ENCODE peak calls at places on chromosomes 6 and 20, in four cellular contexts. One of them, this sample, is unnamed.

GRCh38 chr20:46090095-46090388 is 280 bp upstream of the NCOA5 start:
- DNase-seq in IMR-90: no peak
- DNase-seq in neuronal stem cell: no peak
- DNase-seq in H9: no peak
- DNase-seq in this sample: no peak

GRCh38 chr20:35003211-35004031 is 47.8 kb downstream of the MYH7B start:
- DNase-seq in neuronal stem cell: no peak
- DNase-seq in IMR-90: no peak
- DNase-seq in H9: no peak
- DNase-seq in this sample: no peak

GRCh38 chr20:32470025-32470861 is 112.1 kb downstream of the ASXL1 start:
- DNase-seq in neuronal stem cell: no peak
- DNase-seq in IMR-90: peak; percentile 70
- DNase-seq in H9: peak; percentile 85
- DNase-seq in this sample: peak; percentile 93

GRCh38 chr20:10321138-10321717 is 102.6 kb downstream of the SNAP25 start:
- DNase-seq in neuronal stem cell: no peak
- DNase-seq in H9: no peak
- DNase-seq in IMR-90: no peak
- DNase-seq in this sample: no peak

GRCh38 chr6:148761532-148761951 is 14.7 kb downstream of the UST start:
- DNase-seq in IMR-90: peak; percentile 22
- DNase-seq in H9: no peak
- DNase-seq in neuronal stem cell: no peak
- DNase-seq in this sample: no peak

GRCh38 chr20:25320035-25320800 is 70.4 kb downstream of the ABHD12 start:
- DNase-seq in H9: no peak
- DNase-seq in IMR-90: no peak
- DNase-seq in neuronal stem cell: no peak
- DNase-seq in this sample: no peak

GRCh38 chr6:137883400-137883888 is 16.4 kb downstream of the TNFAIP3 start:
- DNase-seq in IMR-90: peak; percentile 40
- DNase-seq in neuronal stem cell: no peak
- DNase-seq in H9: no peak
- DNase-seq in this sample: no peak

GRCh38 chr20:60222497-60222896 is 264.3 kb downstream of the CDH26 start:
- DNase-seq in neuronal stem cell: no peak
- DNase-seq in IMR-90: no peak
- DNase-seq in H9: no peak
- DNase-seq in this sample: no peak

GRCh38 chr6:97669191-97669651 is 386.2 kb upstream of the MMS22L start:
- DNase-seq in H9: peak; percentile 35
- DNase-seq in neuronal stem cell: peak; percentile 24
- DNase-seq in IMR-90: peak; percentile 24
- DNase-seq in this sample: peak; percentile 74

GRCh38 chr6:125974214-125974866 is 12.0 kb upstream of the TRMT11 start:
- DNase-seq in IMR-90: peak; percentile 68
- DNase-seq in H9: no peak
- DNase-seq in neuronal stem cell: no peak
- DNase-seq in this sample: no peak

GRCh38 chr20:40887100-40887499 is 141.5 kb upstream of the TOP1 start:
- DNase-seq in H9: no peak
- DNase-seq in neuronal stem cell: no peak
- DNase-seq in IMR-90: no peak
- DNase-seq in this sample: no peak

GRCh38 chr6:4635666-4636065 is 140.5 kb upstream of the CDYL start:
- DNase-seq in neuronal stem cell: no peak
- DNase-seq in IMR-90: peak; percentile 48
- DNase-seq in H9: no peak
- DNase-seq in this sample: no peak

GRCh38 chr6:109526905-109527628 is 44.0 kb upstream of the ZBTB24 start:
- DNase-seq in IMR-90: peak; percentile 69
- DNase-seq in neuronal stem cell: peak; percentile 61
- DNase-seq in H9: peak; percentile 74
- DNase-seq in this sample: peak; percentile 89

GRCh38 chr6:30122515-30122914 is 9.6 kb upstream of the TRIM31 start:
- DNase-seq in IMR-90: no peak
- DNase-seq in H9: no peak
- DNase-seq in neuronal stem cell: no peak
- DNase-seq in this sample: no peak

GRCh38 chr6:150719099-150719767 is 119.5 kb downstream of the PLEKHG1 start:
- DNase-seq in IMR-90: peak; percentile 9
- DNase-seq in neuronal stem cell: no peak
- DNase-seq in H9: no peak
- DNase-seq in this sample: no peak

GRCh38 chr6:149923327-149923986 is 536 bp upstream of the RAET1G start:
- DNase-seq in IMR-90: no peak
- DNase-seq in H9: no peak
- DNase-seq in neuronal stem cell: no peak
- DNase-seq in this sample: no peak

GRCh38 chr20:33684533-33685327 is 1.5 kb downstream of the E2F1 start:
- DNase-seq in H9: peak; percentile 72
- DNase-seq in IMR-90: no peak
- DNase-seq in neuronal stem cell: no peak
- DNase-seq in this sample: peak; percentile 53

GRCh38 chr20:59632426-59633113 is 28.2 kb downstream of the PHACTR3 start:
- DNase-seq in IMR-90: no peak
- DNase-seq in H9: no peak
- DNase-seq in neuronal stem cell: no peak
- DNase-seq in this sample: no peak

GRCh38 chr20:9139106-9139808 is 70.4 kb downstream of the PLCB4 start:
- DNase-seq in H9: no peak
- DNase-seq in IMR-90: no peak
- DNase-seq in neuronal stem cell: no peak
- DNase-seq in this sample: peak; percentile 17

GRCh38 chr20:50373674-50374286 is 136.4 kb upstream of the PTPN1 start:
- DNase-seq in neuronal stem cell: no peak
- DNase-seq in IMR-90: no peak
- DNase-seq in H9: no peak
- DNase-seq in this sample: peak; percentile 14

GRCh38 chr6:151553416-151554158 is 59.8 kb downstream of the CCDC170 start:
- DNase-seq in neuronal stem cell: no peak
- DNase-seq in H9: no peak
- DNase-seq in IMR-90: no peak
- DNase-seq in this sample: no peak

DNA sequence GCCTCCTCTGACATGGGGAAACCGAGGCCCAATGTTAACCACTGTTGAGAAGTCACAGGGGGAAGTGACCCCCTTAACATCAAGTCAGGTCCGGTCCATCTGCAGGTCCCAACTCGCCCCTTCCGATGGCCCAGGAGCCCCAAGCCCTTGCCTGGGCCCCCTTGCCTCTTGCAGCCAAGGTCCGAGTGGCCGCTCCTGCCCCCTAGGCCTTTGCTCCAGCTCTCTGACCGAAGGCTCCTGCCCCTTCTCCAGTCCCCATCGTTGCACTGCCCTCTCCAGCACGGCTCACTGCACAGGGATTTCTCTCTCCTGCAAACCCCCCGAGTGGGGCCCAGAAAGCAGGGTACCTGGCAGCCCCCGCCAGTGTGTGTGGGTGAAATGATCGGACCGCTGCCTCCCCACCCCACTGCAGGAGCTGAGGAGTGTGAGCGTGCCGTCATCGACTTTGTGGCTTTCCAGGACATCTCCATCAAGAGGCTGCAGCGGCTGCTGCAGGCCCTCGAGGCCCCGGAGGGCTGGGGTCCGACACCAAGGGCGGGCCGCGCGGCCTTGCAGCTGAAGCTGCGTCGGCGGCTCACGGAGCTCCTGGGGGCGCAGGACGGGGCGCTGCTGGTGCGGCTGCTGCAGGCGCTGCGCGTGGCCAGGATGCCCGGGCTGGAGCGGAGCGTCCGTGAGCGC is 1.6 kb downstream of the TNFRSF6B start:
- DNase-seq in IMR-90: no peak
- DNase-seq in H9: peak; percentile 38
- DNase-seq in neuronal stem cell: no peak
- DNase-seq in this sample: no peak
- H2BK120ac ChIP-seq in IMR-90: no peak overlapping the region
- H2BK120ac ChIP-seq in H9: no peak overlapping the region
- H2BK120ac ChIP-seq in neuronal stem cell: no peak overlapping the region
- H2BK120ac ChIP-seq in this sample: no peak overlapping the region

DNA sequence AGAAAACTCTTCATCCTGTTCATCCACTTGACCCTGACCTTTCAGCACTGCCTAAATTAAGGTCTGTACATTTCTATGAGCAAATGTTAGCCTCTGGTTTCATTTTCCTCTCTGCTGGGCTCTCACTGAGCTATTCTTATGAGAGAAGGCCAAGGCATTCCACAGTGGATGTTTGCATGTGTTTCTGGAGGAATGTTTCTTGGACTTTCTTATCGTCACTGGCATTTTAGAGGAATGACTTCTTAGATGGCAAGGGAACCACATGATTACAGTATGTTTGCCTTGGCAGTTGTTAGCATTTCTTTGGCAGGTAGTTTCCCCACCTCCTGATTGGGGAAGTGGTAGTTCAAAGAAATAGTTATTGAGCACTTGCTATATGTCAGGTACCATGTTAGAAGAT is 307.3 kb downstream of the EYA4 start:
- DNase-seq in H9: no peak
- DNase-seq in IMR-90: peak; percentile 90
- DNase-seq in neuronal stem cell: no peak
- DNase-seq in this sample: no peak
- H2BK15ac ChIP-seq in H9: no peak overlapping the region
- H2BK15ac ChIP-seq in IMR-90: peak overlapping the region; percentile 37
- H2BK15ac ChIP-seq in neuronal stem cell: no peak overlapping the region
- H2BK15ac ChIP-seq in this sample: no peak overlapping the region

GRCh38 chr6:116382587-116382986 is 11.8 kb downstream of the DSE start:
- DNase-seq in neuronal stem cell: no peak
- DNase-seq in IMR-90: no peak
- DNase-seq in H9: no peak
- DNase-seq in this sample: peak; percentile 63

GRCh38 chr6:116385911-116386310 is 15.2 kb downstream of the DSE start:
- DNase-seq in neuronal stem cell: no peak
- DNase-seq in IMR-90: peak; percentile 33
- DNase-seq in H9: no peak
- DNase-seq in this sample: no peak

GRCh38 chr6:116385462-116385807 is 14.7 kb downstream of the DSE start:
- DNase-seq in neuronal stem cell: no peak
- DNase-seq in H9: no peak
- DNase-seq in IMR-90: peak; percentile 82
- DNase-seq in this sample: no peak

GRCh38 chr6:116386581-116387299 is 16.0 kb downstream of the DSE start:
- DNase-seq in H9: no peak
- DNase-seq in neuronal stem cell: no peak
- DNase-seq in IMR-90: peak; percentile 80
- DNase-seq in this sample: peak; percentile 54

DNA sequence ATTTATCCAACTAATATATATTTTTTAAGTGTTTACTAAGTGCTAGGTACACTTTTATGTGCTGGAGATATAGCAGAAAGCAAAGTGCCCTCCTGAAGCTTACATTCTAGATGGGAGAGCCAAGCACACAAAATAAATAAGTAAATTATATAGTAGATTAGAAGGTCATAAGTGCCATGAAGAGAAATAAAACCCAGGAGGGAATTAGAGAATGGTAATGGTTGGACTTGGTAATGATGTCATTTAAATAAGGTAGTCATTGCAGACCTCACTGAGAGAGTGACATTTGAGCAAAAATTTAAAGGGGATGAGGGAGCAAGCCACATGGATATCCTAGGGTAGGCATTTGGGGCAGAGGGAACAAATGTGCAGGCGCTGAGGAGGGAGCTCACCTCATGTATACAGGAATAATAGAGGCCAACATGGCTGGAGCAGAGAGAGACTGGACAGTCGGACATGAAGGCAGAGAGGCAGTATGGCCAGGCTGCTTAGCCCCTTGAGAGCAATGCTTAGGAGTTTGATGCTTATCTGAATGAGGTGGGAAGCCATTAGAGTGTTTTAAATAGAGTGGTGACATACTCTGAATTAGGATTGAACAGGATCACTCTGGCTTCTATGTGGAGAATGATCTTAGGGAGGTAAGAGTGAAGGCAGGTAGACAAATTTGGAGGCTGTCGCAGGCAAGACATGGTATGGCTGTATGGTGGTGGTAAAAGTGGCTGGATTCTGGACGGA is 14.1 kb downstream of the DSE start:
- DNase-seq in neuronal stem cell: no peak
- DNase-seq in IMR-90: no peak
- DNase-seq in H9: no peak
- DNase-seq in this sample: no peak
- H3K9ac ChIP-seq in neuronal stem cell: no peak overlapping the region
- H3K9ac ChIP-seq in IMR-90: no peak overlapping the region
- H3K9ac ChIP-seq in H9: no peak overlapping the region
- H3K9ac ChIP-seq in this sample: no peak overlapping the region

GRCh38 chr20:44963325-44964215 is 2.7 kb upstream of the STK4 start:
- DNase-seq in neuronal stem cell: no peak
- DNase-seq in IMR-90: no peak
- DNase-seq in H9: no peak
- DNase-seq in this sample: no peak

GRCh38 chr20:44967207-44967807 is 995 bp downstream of the STK4 start:
- DNase-seq in neuronal stem cell: no peak
- DNase-seq in IMR-90: no peak
- DNase-seq in H9: no peak
- DNase-seq in this sample: no peak

GRCh38 chr20:44966030-44966961 is at the start of gene STK4:
- DNase-seq in neuronal stem cell: peak; percentile 91
- DNase-seq in IMR-90: peak; percentile 87
- DNase-seq in H9: peak; percentile 96
- DNase-seq in this sample: peak; percentile 97

GRCh38 chr20:44962483-44962882 is 2.3 kb upstream of the TOMM34 start:
- DNase-seq in H9: no peak
- DNase-seq in IMR-90: no peak
- DNase-seq in neuronal stem cell: no peak
- DNase-seq in this sample: no peak

DNA sequence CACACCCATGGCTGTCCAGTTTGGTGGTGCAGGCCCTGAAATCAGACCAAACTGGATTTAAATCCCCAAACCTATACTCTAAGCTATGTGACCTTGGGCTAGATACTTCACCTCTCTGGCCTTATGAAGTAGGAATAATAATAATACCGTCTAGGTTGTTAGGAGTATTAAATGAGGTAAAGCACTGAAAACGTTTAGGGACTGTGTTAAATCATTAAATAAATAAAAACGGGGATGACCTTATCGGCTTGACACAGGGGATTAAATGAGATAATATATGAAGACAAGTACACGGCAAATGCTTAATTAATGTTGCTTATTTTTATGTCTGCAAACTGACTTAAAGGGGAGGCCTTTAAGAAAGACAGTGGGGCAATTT is 672 bp upstream of the STK4 start:
- DNase-seq in neuronal stem cell: no peak
- DNase-seq in H9: no peak
- DNase-seq in IMR-90: no peak
- DNase-seq in this sample: no peak
- H2BK120ac ChIP-seq in neuronal stem cell: no peak overlapping the region
- H2BK120ac ChIP-seq in H9: no peak overlapping the region
- H2BK120ac ChIP-seq in IMR-90: no peak overlapping the region
- H2BK120ac ChIP-seq in this sample: no peak overlapping the region

DNA sequence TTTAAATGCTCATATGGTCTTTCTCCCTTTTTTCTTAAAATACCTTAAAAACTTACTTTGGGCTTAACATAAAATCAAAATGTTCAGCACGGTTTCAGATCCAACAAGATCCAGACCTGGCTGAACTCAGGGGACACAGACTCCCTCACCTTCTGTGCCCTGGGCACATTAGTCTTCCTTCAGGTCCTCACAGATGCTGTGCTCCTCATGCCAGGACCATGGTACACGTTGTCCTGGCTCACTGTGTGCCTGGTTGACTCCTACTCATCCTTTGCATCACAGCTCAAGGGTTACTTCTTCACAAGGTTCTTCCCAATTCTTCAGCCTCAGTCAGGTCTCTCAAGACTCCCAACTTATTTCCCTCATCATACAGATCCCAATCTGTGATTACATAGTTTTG is 73.6 kb upstream of the TCF21 start:
- DNase-seq in IMR-90: no peak
- DNase-seq in neuronal stem cell: no peak
- DNase-seq in H9: no peak
- DNase-seq in this sample: no peak
- H2BK15ac ChIP-seq in IMR-90: peak overlapping the region; percentile 100
- H2BK15ac ChIP-seq in neuronal stem cell: no peak overlapping the region
- H2BK15ac ChIP-seq in H9: no peak overlapping the region
- H2BK15ac ChIP-seq in this sample: no peak overlapping the region